ENCODE peak calls at places on chromosomes 6 and 20, in four cellular contexts. L is HepG2, Y is GM12878, G is K562. J is an unnamed sample.

GRCh38 chr6:4805553-4806307 is 29.5 kb downstream of the CDYL start:
- DNase-seq in G (no peak), L (peak), Y (no peak), J (peak)

GRCh38 chr6:9307786-9308185 is 872.4 kb upstream of the SLC35B3 start:
- DNase-seq in L (no peak), Y (no peak), G (no peak), J (no peak)

GRCh38 chr6:47478233-47479155 is 905 bp downstream of the CD2AP start:
- DNase-seq in L (peak), G (peak), Y (no peak), J (peak)

GRCh38 chr6:152636675-152637421 is at the start of gene SYNE1:
- DNase-seq in Y (no peak), L (no peak), G (no peak), J (peak)

GRCh38 chr20:12961725-12962124 is 47.0 kb upstream of the SPTLC3 start:
- DNase-seq in G (no peak), Y (no peak), L (no peak), J (no peak)

GRCh38 chr6:128491643-128492206 is 28.7 kb downstream of the PTPRK start:
- DNase-seq in L (no peak), Y (no peak), G (no peak), J (no peak)

GRCh38 chr6:46949662-46950280 is 28.0 kb upstream of the ADGRF5 start:
- DNase-seq in Y (no peak), L (no peak), G (no peak), J (no peak)

GRCh38 chr6:151186931-151187330 is 52.8 kb upstream of the AKAP12 start:
- DNase-seq in G (no peak), Y (no peak), L (no peak), J (no peak)

GRCh38 chr6:124882580-124883393 is 79.5 kb upstream of the RNF217 start:
- DNase-seq in G (no peak), L (no peak), Y (no peak), J (no peak)

GRCh38 chr6:23890543-23891227 is 235.3 kb upstream of the NRSN1 start:
- DNase-seq in G (no peak), L (no peak), Y (no peak), J (no peak)

GRCh38 chr20:45318948-45319347 is 10.8 kb upstream of the MATN4 start:
- DNase-seq in G (no peak), L (no peak), Y (no peak), J (no peak)

GRCh38 chr6:142845624-142846458 is 99.1 kb downstream of the HIVEP2 start:
- DNase-seq in L (peak), Y (no peak), G (no peak), J (peak)

GRCh38 chr20:45445805-45446562 is 23.6 kb upstream of the WFDC2 start:
- DNase-seq in G (peak), Y (no peak), L (peak), J (peak)

GRCh38 chr6:121944361-121944760 is 455.1 kb upstream of the HSF2 start:
- DNase-seq in L (no peak), G (no peak), Y (no peak), J (no peak)

GRCh38 chr20:2809690-2810089 is 5.1 kb upstream of the C20orf141 start:
- DNase-seq in L (no peak), Y (no peak), G (no peak), J (no peak)

GRCh38 chr6:44522871-44523270 is 135.4 kb downstream of the CDC5L start:
- DNase-seq in G (no peak), L (no peak), Y (no peak), J (no peak)

GRCh38 chr6:132525866-132526265 is 12.2 kb upstream of the TAAR9 start:
- DNase-seq in Y (no peak), G (no peak), L (no peak), J (no peak)

GRCh38 chr6:149545258-149545753 is 537 bp downstream of the PPIL4 start:
- DNase-seq in Y (no peak), G (peak), L (peak), J (peak)

GRCh38 chr6:111551521-111552231 is 54.0 kb downstream of the TRAF3IP2 start:
- DNase-seq in G (peak), Y (no peak), L (peak), J (no peak)

GRCh38 chr6:157563611-157564284 is 182.8 kb downstream of the ZDHHC14 start:
- DNase-seq in G (no peak), L (no peak), Y (peak), J (no peak)

GRCh38 chr6:77620290-77620882 is 32.5 kb upstream of the MEI4 start:
- DNase-seq in L (peak), Y (no peak), G (no peak), J (peak)

GRCh38 chr20:21521596-21522478 is 8.0 kb upstream of the NKX2-2 start:
- DNase-seq in L (no peak), G (no peak), Y (no peak), J (peak)
- TF ChIP-seq REST in L (no peak), G (no peak), Y (no peak), J (no peak)

DNA sequence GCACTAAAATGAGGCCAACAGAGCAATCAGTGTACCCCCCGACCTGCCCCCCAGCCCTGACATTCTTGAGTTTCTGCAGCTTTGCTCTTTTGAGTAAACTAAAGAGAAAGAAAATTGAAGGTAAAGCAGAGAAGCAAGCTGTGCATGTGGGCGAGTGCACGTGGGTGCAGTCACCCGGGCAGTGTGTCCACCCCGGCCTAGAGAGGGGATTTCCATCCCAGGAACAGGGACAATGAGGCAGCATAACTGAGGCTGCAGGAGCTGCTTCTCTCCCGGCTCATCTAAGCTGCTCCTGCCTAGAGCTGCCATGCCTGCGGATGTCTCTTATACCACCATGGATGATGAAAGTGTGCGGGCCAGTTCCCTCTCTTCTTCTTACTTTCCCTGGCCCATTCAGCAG is 16.8 kb downstream of the CASS4 start:
- DNase-seq in G (no peak), Y (no peak), L (no peak), J (no peak)
- TF ChIP-seq CREB1 in G (no peak), Y (no peak), L (no peak), J (no peak)

DNA sequence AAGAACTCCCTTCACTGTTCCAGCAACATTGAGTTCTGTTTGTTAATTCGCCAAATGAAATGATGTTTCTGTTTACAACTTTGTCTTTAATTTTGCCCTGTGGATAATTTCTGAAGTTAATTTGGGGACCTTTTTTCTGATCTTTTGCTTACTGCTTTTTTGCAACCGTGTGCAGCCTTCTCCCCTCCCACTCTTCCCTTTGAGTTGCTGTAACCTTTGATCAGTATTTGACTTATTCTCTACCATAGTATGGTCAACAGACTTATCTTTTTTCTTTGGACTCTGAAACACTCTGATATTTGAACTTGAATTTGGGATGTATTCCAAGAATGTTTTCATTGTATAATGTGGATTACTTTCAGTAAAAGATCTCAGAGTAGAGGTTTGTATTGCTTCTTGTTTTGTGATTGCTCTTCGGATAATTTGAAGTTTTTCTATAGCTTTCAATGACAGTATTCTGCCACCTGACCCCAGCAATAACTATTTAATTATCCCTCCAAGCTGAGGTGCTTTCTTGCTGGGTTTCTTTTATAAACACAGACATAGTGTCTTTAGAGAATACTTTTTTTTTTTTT is 46.2 kb downstream of the LRRN4 start:
- DNase-seq in Y (no peak), L (peak), G (no peak), J (no peak)
- TF ChIP-seq REST in Y (no peak), L (peak), G (no peak), J (no peak)

GRCh38 chr6:98974309-98974708 is 26.6 kb upstream of the FBXL4 start:
- DNase-seq in L (no peak), G (no peak), Y (no peak), J (no peak)

GRCh38 chr6:98975331-98975891 is 27.7 kb upstream of the FBXL4 start:
- DNase-seq in G (peak), Y (no peak), L (no peak), J (no peak)

GRCh38 chr6:98973571-98973970 is 25.8 kb upstream of the FBXL4 start:
- DNase-seq in G (no peak), Y (no peak), L (no peak), J (no peak)

GRCh38 chr6:98977606-98978292 is 30.0 kb upstream of the FBXL4 start:
- DNase-seq in Y (no peak), G (no peak), L (no peak), J (no peak)

GRCh38 chr6:98976674-98977365 is 29.1 kb upstream of the FBXL4 start:
- DNase-seq in L (no peak), Y (no peak), G (no peak), J (no peak)
- TF ChIP-seq CREB1 in L (no peak), Y (no peak), G (no peak), J (no peak)

DNA sequence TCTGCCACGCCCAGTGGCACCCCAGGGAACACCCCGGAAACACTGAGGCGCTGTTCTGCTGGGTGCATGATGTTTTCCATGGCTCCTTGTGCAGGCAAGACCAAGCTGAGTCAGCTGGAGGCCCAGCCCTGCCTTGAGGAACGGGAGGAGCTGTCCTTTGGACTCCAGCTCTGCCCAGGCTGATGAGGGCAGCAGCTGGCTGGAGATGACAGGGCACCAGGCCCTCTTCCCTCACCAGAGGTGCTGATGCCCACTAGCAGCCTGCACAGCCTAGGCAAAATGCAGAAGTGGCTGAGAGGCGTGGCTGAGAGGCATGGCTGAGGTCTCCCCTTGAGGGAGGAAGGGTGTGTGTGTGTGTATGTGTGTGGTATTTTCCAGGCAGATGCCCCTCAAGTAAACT is 2.4 kb downstream of the C6orf132 start:
- DNase-seq in G (no peak), L (no peak), Y (no peak), J (no peak)
- TF ChIP-seq REST in G (no peak), L (no peak), Y (no peak), J (no peak)

DNA sequence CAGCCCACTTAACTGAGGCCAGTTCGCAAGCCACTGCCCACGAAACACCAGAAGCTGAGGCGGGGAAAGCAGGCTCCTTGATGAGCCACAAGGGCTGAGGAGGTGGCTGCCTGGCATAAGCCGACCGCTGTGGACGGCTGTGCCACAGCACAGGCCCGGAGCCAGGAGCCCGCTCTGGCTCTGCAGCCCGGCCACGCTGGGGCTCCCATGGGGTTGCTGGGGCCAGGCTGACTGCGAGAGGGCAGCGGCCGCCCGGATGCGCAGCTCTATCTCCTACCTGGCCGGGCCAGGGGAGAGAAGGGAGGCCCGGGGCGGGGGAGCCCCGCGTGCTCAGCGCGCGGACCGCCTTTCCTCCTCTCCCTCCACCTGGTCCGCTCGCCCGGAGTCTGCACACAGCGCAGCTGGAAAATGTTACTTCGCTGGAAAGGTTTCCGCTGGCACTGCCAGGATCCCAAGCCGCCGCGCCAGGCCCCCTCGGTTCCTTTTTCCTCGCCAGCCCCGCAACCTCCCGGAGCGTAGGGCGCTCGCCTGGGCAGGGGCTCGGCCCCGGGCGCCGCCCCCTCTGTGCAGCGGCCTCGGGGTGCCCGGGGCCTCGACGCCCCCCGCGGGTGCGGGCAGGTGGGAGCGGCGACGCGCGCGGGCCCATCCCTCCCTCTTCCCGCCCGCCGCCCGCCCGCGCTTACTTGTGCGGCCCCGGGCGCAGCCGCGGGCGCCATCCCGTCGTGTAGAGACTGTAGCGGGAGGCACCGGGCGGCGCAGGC is 653 bp downstream of the EMILIN3 start:
- DNase-seq in Y (no peak), L (no peak), G (no peak), J (peak)
- TF ChIP-seq CREB1 in Y (no peak), L (no peak), G (no peak), J (no peak)

DNA sequence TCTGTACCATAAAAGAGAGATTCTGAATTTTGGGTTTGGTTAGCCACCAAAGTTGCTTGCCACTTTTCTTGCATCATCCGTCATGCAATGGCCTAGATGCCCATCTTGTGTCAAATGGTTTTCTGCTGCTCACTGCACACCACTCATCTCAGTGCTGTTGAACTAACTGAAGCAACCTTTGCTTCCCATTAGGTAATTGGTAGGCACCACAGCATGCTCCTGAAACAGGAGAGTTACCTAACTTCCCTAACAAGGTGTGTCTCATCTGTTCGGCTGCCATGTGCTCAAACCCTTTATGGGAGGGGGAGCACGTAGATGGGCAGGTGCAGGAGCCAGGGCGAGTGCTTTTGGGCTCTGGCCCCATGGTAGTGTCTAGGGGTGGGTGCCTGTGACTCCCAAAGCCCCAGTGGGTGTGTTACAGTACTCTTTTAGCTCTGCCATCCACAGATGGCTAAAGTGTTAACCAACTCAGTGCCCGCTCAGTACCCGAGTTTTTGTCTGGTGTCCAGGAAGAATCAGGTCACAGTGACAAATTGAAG is 147.4 kb upstream of the SPACA1 start:
- DNase-seq in L (peak), Y (no peak), G (no peak), J (no peak)
- TF ChIP-seq REST in L (no peak), Y (no peak), G (no peak), J (no peak)

GRCh38 chr6:33696538-33697518 is 14.7 kb downstream of the UQCC2 start:
- DNase-seq in G (no peak), L (no peak), Y (no peak), J (no peak)
- TF ChIP-seq CREB1 in G (no peak), L (no peak), Y (no peak), J (no peak)

DNA sequence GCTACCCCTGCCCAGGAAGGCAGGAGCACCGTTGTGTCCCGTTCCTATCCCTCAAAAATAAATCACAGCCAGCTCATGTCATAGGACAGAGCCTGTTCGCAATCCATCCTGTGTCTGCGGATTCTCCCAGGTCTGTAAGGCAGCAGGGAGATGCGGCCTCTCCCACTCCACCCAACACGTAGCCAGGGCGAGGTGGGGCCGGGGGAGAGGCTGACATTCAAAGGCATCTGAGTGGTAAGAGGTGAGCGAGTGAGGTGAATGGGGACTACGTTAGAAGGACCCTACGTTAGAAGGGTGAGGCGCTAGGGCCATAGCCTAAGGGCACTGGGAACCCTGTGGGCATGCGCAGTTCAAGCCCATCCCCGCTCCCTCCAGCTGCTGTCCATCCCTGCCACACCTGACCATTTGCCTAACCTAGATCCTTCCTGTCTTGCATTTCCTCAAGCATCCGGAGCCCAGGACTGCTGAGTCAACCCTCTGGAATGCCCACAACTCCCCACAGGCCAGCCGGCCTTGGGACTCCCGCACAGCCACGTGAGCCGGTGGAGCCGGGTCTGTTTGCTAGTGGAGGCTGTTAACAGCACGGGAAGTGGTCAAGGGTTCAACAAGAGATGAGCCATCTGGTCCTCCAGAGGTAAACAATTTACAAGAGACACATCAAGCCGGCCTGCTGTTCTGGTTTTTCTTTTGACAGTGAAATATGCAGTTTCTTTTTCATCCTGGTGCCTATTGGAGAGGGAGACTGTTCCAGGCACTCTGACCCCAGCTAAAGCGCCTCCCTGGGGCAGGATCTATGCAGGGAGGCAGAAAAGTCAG is 45.9 kb downstream of the RIPOR3 start:
- DNase-seq in L (peak), G (no peak), Y (no peak), J (peak)
- TF ChIP-seq REST in L (peak), G (no peak), Y (no peak), J (no peak)